ENCODE peak calls at places on chromosomes 1 and 21, in five cellular contexts. U, N, W, V and E are unnamed samples.

GRCh38 chr1:11350265-11350664 is 77.3 kb downstream of the UBIAD1 start:
- DNase-seq in U (no peak), N (no peak), W (no peak), V (no peak), E (no peak)

GRCh38 chr1:162951553-162952315 is 90.8 kb upstream of the CCDC190 start:
- DNase-seq in U (peak), N (no peak), W (no peak), V (no peak), E (no peak)

GRCh38 chr1:223727541-223727940 is 15.2 kb downstream of the CAPN2 start:
- DNase-seq in U (no peak), N (no peak), W (no peak), V (no peak), E (no peak)

GRCh38 chr1:239816090-239816812 is 275.4 kb upstream of the FMN2 start:
- DNase-seq in U (no peak), N (peak), W (no peak), V (no peak), E (peak)

GRCh38 chr1:206579747-206580437 is 32.4 kb downstream of the EIF2D start:
- DNase-seq in U (no peak), N (peak), W (no peak), V (no peak), E (peak)

GRCh38 chr21:42607525-42608102 is 45.8 kb upstream of the PDE9A start:
- DNase-seq in U (no peak), N (peak), W (no peak), V (peak), E (no peak)

GRCh38 chr1:165960881-165961280 is 133.5 kb downstream of the UCK2 start:
- DNase-seq in U (no peak), N (no peak), W (no peak), V (no peak), E (no peak)

GRCh38 chr1:1528639-1529267 is 11.7 kb downstream of the TMEM240 start:
- DNase-seq in U (no peak), N (no peak), W (no peak), V (no peak), E (no peak)

GRCh38 chr1:56799605-56800398 is 19.4 kb downstream of the FYB2 start:
- DNase-seq in U (no peak), N (no peak), W (no peak), V (no peak), E (no peak)

GRCh38 chr21:14956826-14957225 is 108.0 kb downstream of the NRIP1 start:
- DNase-seq in U (peak), N (no peak), W (no peak), V (no peak), E (no peak)

GRCh38 chr1:165897326-165898303 is 70.2 kb downstream of the UCK2 start:
- DNase-seq in U (no peak), N (no peak), W (no peak), V (no peak), E (no peak)

GRCh38 chr1:45622891-45623394 is 911 bp downstream of the CCDC17 start:
- DNase-seq in U (no peak), N (no peak), W (no peak), V (no peak), E (no peak)

GRCh38 chr1:234760303-234760723 is 150.3 kb upstream of the IRF2BP2 start:
- DNase-seq in U (no peak), N (no peak), W (no peak), V (no peak), E (peak)

GRCh38 chr1:173603056-173603591 is at the start of gene SLC9C2:
- DNase-seq in U (peak), N (peak), W (no peak), V (no peak), E (peak)

GRCh38 chr1:207298666-207299065 is 22.8 kb upstream of the CD55 start:
- DNase-seq in U (peak), N (no peak), W (no peak), V (no peak), E (no peak)

GRCh38 chr1:50272923-50273322 is 150.3 kb downstream of the DMRTA2 start:
- DNase-seq in U (no peak), N (no peak), W (no peak), V (no peak), E (no peak)

GRCh38 chr1:41547781-41548560 is 63.5 kb upstream of the EDN2 start:
- DNase-seq in U (no peak), N (no peak), W (no peak), V (no peak), E (no peak)

GRCh38 chr21:42392731-42393442 is 3.0 kb downstream of the TMPRSS3 start:
- DNase-seq in U (peak), N (no peak), W (no peak), V (no peak), E (no peak)

GRCh38 chr1:9942399-9942938 is 722 bp downstream of the LZIC start:
- DNase-seq in U (peak), N (no peak), W (no peak), V (no peak), E (peak)

GRCh38 chr1:111538343-111539035 is 35.1 kb upstream of the ADORA3 start:
- DNase-seq in U (no peak), N (no peak), W (no peak), V (no peak), E (no peak)

GRCh38 chr1:64505944-64506658 is 36.2 kb downstream of the CACHD1 start:
- DNase-seq in U (no peak), N (peak), W (no peak), V (peak), E (no peak)

GRCh38 chr1:43366179-43366578 is 1.6 kb downstream of the ELOVL1 start:
- DNase-seq in U (no peak), N (peak), W (peak), V (peak), E (no peak)

GRCh38 chr21:38351961-38352521 is 95.2 kb downstream of the KCNJ15 start:
- DNase-seq in U (peak), N (no peak), W (no peak), V (no peak), E (no peak)

GRCh38 chr1:20383631-20384030 is 93.0 kb downstream of the VWA5B1 start:
- DNase-seq in U (no peak), N (no peak), W (no peak), V (no peak), E (no peak)

GRCh38 chr1:29171089-29171488 is 10.6 kb downstream of the SRSF4 start:
- DNase-seq in U (no peak), N (no peak), W (no peak), V (no peak), E (peak)

GRCh38 chr1:6420594-6421042 is 899 bp upstream of the HES2 start:
- DNase-seq in U (no peak), N (no peak), W (no peak), V (no peak), E (peak)

GRCh38 chr1:156050376-156050775 is 3.2 kb downstream of the UBQLN4 start:
- DNase-seq in U (no peak), N (no peak), W (no peak), V (no peak), E (no peak)

GRCh38 chr21:45704311-45705108 is 61.0 kb downstream of the PCBP3 start:
- DNase-seq in U (no peak), N (no peak), W (no peak), V (no peak), E (no peak)

GRCh38 chr1:237769916-237770315 is 120.8 kb downstream of the ZP4 start:
- DNase-seq in U (no peak), N (no peak), W (no peak), V (no peak), E (no peak)

GRCh38 chr1:155652951-155653350 is 35.6 kb downstream of the YY1AP1 start:
- DNase-seq in U (no peak), N (no peak), W (no peak), V (no peak), E (no peak)

GRCh38 chr1:150561830-150562367 is 12.7 kb downstream of the ADAMTSL4 start:
- DNase-seq in U (peak), N (peak), W (peak), V (peak), E (peak)
- TF ChIP-seq POLR2A in U (peak), N (peak), W (peak), V (peak), E (no peak)

GRCh38 chr1:16013220-16013907 is 4.5 kb downstream of the HSPB7 start:
- DNase-seq in U (peak), N (peak), W (peak), V (peak), E (peak)

GRCh38 chr1:16013908-16014258 is 4.0 kb downstream of the HSPB7 start:
- DNase-seq in U (no peak), N (no peak), W (peak), V (no peak), E (no peak)

GRCh38 chr1:16011936-16012589 is 5.8 kb downstream of the HSPB7 start:
- DNase-seq in U (no peak), N (no peak), W (no peak), V (no peak), E (no peak)

GRCh38 chr1:16010837-16011236 is 6.8 kb downstream of the SRARP start:
- DNase-seq in U (no peak), N (no peak), W (no peak), V (no peak), E (no peak)

GRCh38 chr1:16012590-16013219 is 5.1 kb downstream of the HSPB7 start:
- DNase-seq in U (peak), N (peak), W (peak), V (peak), E (peak)
- TF ChIP-seq POLR2A in U (no peak), N (no peak), W (no peak), V (no peak), E (peak)

GRCh38 chr1:77891200-77891599 is 2.8 kb downstream of the NEXN start:
- DNase-seq in U (no peak), N (no peak), W (no peak), V (no peak), E (no peak)

GRCh38 chr1:77889671-77890070 is 1.2 kb downstream of the NEXN start:
- DNase-seq in U (peak), N (no peak), W (no peak), V (no peak), E (no peak)

GRCh38 chr1:77888429-77889239 is at the start of gene NEXN:
- DNase-seq in U (peak), N (peak), W (peak), V (peak), E (peak)

GRCh38 chr1:77888071-77888428 is 374 bp upstream of the NEXN start:
- DNase-seq in U (no peak), N (no peak), W (no peak), V (no peak), E (no peak)

DNA sequence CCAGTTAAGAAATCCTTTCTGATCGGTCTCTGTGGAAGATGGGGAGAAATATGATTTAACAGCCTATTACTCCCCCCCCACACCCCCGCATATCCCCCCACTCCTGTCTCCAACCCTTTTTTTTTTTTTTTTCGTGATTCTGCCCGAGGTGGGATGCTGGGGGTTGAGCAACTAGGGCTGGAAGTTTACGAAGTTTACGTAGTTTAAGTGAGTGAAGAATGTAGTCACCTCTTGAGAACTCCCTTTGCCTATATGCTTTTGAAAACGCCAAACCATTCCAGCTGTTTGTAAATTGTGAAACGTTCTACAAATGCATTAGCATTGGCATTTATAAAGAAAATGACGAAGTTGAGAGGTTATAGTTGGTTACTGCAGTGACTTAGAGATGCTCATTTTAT is 815 bp downstream of the NEXN start:
- DNase-seq in U (peak), N (no peak), W (no peak), V (no peak), E (peak)
- TF ChIP-seq POLR2A in U (no peak), N (no peak), W (no peak), V (no peak), E (no peak)

GRCh38 chr1:15603050-15603965 is 13.9 kb upstream of the DDI2 start:
- DNase-seq in U (peak), N (peak), W (peak), V (peak), E (peak)
- TF ChIP-seq POLR2A in U (peak), N (peak), W (peak), V (peak), E (peak)

GRCh38 chr1:39105061-39105840 is 79.1 kb downstream of the NDUFS5 start:
- DNase-seq in U (peak), N (peak), W (peak), V (peak), E (peak)

GRCh38 chr1:39107891-39108290 is 81.7 kb downstream of the NDUFS5 start:
- DNase-seq in U (peak), N (no peak), W (no peak), V (no peak), E (no peak)

GRCh38 chr1:39106949-39107740 is 81.0 kb downstream of the NDUFS5 start:
- DNase-seq in U (peak), N (no peak), W (no peak), V (no peak), E (no peak)

GRCh38 chr1:39104158-39105060 is 78.3 kb downstream of the NDUFS5 start:
- DNase-seq in U (peak), N (no peak), W (peak), V (no peak), E (no peak)

DNA sequence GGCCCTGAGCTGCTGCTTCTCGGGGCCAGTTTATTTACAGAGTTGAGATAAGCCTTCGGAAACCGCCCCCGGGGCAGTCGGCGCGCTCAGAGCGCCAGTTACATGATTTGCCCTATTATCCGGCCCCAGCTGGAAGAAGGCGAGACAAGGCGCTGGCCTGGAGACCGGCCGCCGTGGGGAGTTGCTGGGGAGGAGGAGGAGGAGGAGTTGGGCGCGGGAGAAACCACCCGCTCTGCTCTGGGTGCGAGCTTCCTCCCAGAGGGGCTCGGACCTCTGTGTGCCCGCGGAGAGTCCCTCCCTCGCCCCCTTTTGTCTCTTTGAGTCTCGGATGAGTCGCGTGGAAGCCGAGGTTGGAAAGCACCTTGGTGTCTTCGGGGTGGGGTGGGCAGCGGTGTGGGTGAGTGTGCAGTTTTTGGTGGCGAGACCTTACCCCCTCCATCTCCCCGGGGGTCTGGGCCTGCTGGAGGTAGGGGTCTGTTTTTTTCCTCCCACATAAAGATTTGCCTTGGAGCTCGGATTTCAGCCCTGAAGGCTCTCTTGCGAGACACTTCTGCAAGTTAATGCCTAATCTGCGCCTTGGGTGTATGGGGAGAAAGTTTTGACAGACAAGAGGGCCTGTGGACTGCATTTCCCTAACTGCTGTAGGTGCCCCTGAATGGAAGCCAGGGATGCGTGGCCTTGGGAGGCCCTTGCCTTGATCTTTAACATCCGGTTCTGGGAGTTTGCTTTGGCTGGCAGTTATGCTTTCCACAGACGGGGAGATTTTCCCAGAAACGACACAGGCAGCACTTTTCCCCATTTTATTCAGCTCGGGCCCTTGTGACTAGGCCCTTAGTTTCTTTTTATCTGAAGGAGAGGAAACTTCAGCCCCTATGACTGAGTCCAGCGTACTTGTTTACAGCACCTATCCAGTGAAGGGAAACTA is 80.0 kb downstream of the NDUFS5 start:
- DNase-seq in U (peak), N (peak), W (peak), V (no peak), E (peak)
- TF ChIP-seq POLR2A in U (peak), N (no peak), W (peak), V (no peak), E (no peak)

DNA sequence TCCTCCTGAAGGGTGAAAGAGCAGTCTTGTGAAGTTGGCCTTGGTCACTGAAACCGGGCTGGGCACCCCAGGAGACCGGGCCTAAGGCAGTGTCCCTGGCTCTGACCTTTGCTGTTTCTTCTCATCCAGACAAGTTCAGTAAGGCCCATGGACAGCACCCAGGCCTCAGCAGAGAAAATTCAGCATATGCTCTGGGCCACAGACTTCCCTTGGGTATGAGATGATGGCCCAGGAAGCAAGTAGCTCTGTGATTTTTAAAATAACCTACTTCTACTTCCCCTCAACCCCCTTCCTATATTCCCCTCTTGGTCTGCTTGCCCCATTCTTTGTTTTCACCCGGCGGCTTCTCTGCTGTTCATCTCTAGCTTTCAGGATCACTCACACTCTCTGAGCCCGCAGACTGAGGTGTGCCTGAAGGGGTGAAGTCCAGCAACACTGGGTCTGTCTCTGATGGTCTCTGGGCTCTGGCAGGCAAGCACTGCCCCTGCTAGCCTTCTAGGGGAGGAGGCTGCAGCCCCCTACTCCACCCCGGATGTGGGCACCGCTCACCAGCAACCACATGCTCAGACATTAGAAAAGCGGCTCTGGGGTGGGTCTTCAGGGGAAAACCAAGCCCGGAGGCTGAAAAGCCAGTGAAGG is 2.9 kb upstream of the GPR25 start:
- DNase-seq in U (no peak), N (no peak), W (no peak), V (no peak), E (peak)
- TF ChIP-seq POLR2A in U (no peak), N (no peak), W (no peak), V (no peak), E (no peak)